ENCODE peak calls at places on chromosome 4, in four cellular contexts. M is mammary epithelial cell, R is HCT116, F is GM23248. B is an unnamed sample.

GRCh38 chr4:121253961-121254360 is 89.8 kb upstream of the TNIP3 start:
- DNase-seq in M (no peak), F (no peak), R (no peak), B (no peak)

GRCh38 chr4:51963871-51964513 is 56.2 kb downstream of the LRRC66 start:
- DNase-seq in R (no peak), M (no peak), F (no peak), B (no peak)

GRCh38 chr4:11424000-11424399 is 4.7 kb downstream of the HS3ST1 start:
- DNase-seq in F (peak), R (no peak), M (peak), B (peak)

GRCh38 chr4:187167126-187167525 is 443.5 kb upstream of the FAT1 start:
- DNase-seq in R (no peak), M (no peak), F (no peak), B (no peak)

GRCh38 chr4:905485-906214 is 26.5 kb downstream of the GAK start:
- DNase-seq in M (no peak), R (no peak), F (no peak), B (no peak)

GRCh38 chr4:141763373-141763772 is 127.0 kb downstream of the IL15 start:
- DNase-seq in F (no peak), M (no peak), R (no peak), B (no peak)

GRCh38 chr4:151573945-151574344 is 165.0 kb downstream of the FHIP1A start:
- DNase-seq in F (peak), R (no peak), M (peak), B (no peak)

GRCh38 chr4:22385615-22386014 is 130.3 kb downstream of the ADGRA3 start:
- DNase-seq in M (peak), F (peak), R (peak), B (no peak)

GRCh38 chr4:170476351-170476750 is 386.6 kb upstream of the AADAT start:
- DNase-seq in M (no peak), R (no peak), F (peak), B (no peak)

GRCh38 chr4:120921456-120922389 is 803 bp downstream of the PRDM5 start:
- DNase-seq in F (peak), M (peak), R (no peak), B (peak)

GRCh38 chr4:139279723-139280620 is at the start of gene MGARP:
- DNase-seq in M (peak), F (no peak), R (no peak), B (peak)
- TF ChIP-seq EZH2 in M (no peak), F (no peak), R (no peak), B (no peak)

GRCh38 chr4:173525118-173526033 is 4.7 kb downstream of the HAND2 start:
- DNase-seq in R (no peak), F (peak), M (no peak), B (no peak)
- TF ChIP-seq EZH2 in R (no peak), F (no peak), M (peak), B (no peak)

GRCh38 chr4:80197132-80197573 is at the start of gene PRDM8:
- DNase-seq in M (no peak), F (peak), R (no peak), B (no peak)
- TF ChIP-seq EZH2 in M (no peak), F (no peak), R (no peak), B (no peak)

DNA sequence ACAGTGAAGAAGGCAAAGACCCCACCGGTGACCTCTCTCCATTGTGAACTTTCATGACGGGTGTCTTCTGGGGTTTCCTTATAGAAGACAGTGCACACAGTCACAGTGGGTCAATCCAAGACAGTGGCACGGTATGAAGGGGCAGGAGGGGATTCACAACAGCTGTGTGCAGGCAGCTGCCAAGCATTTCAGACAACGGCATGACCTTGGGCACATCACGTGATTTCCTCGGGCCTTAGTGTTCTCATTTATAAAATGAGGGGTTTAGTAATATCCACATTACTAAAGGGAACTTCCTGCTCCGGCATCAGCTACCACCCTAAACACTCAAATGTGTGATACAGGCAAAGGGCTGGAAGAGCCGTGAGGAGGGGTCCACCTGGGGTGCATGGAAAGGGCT is 42.9 kb downstream of the RBM47 start:
- DNase-seq in M (no peak), F (no peak), R (no peak), B (no peak)
- TF ChIP-seq EZH2 in M (no peak), F (no peak), R (no peak), B (no peak)

GRCh38 chr4:80186666-80187065 is 10.6 kb upstream of the PRDM8 start:
- DNase-seq in F (no peak), M (no peak), R (no peak), B (no peak)

GRCh38 chr4:80184053-80184790 is 13.1 kb upstream of the PRDM8 start:
- DNase-seq in F (peak), R (peak), M (peak), B (peak)

GRCh38 chr4:80184791-80185756 is 12.2 kb upstream of the PRDM8 start:
- DNase-seq in R (no peak), M (no peak), F (peak), B (peak)

GRCh38 chr4:80187677-80188076 is 9.6 kb upstream of the PRDM8 start:
- DNase-seq in M (no peak), F (no peak), R (no peak), B (no peak)

DNA sequence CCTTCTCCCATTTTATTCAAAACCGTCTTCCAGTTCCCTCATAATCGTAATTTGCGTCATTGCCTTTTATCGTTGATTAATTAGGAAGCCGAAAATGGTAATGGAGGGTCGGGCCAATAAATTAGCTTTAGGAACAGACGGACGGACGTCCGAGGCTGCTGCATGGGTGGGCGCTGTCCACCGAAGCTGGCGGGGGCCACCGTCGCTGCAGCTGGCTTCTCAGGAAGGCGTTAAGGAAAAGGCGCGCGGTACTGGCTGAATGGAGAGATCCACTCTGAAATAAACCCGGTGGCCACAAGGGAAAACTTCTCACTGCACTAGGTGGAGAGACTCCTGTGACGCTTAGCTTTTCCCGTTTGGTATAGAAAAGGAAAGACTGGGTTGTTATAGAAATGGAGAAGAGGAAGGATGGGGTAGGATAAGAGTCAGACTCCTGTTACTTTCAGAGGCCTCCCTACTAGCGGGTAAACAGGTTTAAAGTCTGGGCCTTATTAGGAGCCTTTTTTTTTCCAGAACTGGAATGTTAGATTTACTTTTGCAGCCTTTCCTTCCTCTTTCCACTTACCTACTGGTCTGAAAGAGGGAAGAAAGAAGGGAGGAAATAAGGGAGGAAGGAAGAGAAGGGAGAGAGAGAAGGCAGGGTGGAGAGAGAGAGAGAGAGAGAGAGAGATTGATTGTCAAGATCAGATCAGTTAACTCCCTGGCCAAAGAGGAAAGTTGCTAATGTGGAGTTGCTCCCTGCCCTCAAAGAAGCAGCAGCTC is 11.3 kb upstream of the PRDM8 start:
- DNase-seq in F (peak), M (no peak), R (no peak), B (no peak)
- TF ChIP-seq EZH2 in F (no peak), M (no peak), R (no peak), B (no peak)